ENCODE peak calls at places on chromosomes 16 and 17, in nine cellular contexts. H is posterior vena cava; U is activated CD4-positive, alpha-beta T cell treated with anti-CD3 and anti-CD28 coated beads for 24 hours; M is left kidney; D is IMR-90; F is dorsolateral prefrontal cortex; R is adipocyte; L is GM10248; B is Calu3. T is an unnamed sample.
A peak's percentile ranks its signal among the peaks of the same experiment; 100 is the strongest.

GRCh38 chr17:11144358-11145233 is 96.4 kb upstream of the SHISA6 start:
- DNase-seq in B (peak; percentile 7), H (no peak), R (peak; percentile 21), F (peak; percentile 39), U (no peak), D (no peak), M (peak; percentile 78), L (no peak), T (no peak)

GRCh38 chr16:85648070-85648714 is 35.1 kb downstream of the GSE1 start:
- DNase-seq in M (no peak), D (no peak), H (no peak), U (no peak), R (no peak), F (no peak), B (no peak), L (no peak), T (no peak)

GRCh38 chr16:21994856-21995465 is 6.0 kb downstream of the PDZD9 start:
- DNase-seq in D (no peak), H (no peak), L (no peak), U (no peak), F (no peak), B (no peak), R (no peak), M (no peak), T (no peak)

GRCh38 chr16:85029413-85029794 is 1.8 kb downstream of the KIAA0513 start:
- DNase-seq in F (peak; percentile 47), U (peak; percentile 34), L (peak; percentile 73), H (peak; percentile 48), B (no peak), M (peak; percentile 64), D (peak; percentile 65), R (peak; percentile 69), T (no peak)

GRCh38 chr17:43573579-43574321 is 27.6 kb upstream of the ETV4 start:
- DNase-seq in B (no peak), D (no peak), U (no peak), M (peak; percentile 56), L (no peak), F (no peak), R (no peak), H (no peak), T (no peak)

GRCh38 chr16:80741716-80742115 is 62.7 kb downstream of the CDYL2 start:
- DNase-seq in F (no peak), B (no peak), R (peak; percentile 8), D (no peak), H (no peak), M (no peak), U (no peak), L (no peak), T (no peak)

GRCh38 chr17:9389116-9389515 is 186.5 kb downstream of the STX8 start:
- DNase-seq in M (peak; percentile 49), B (peak; percentile 50), F (no peak), H (no peak), D (peak; percentile 97), U (no peak), L (peak; percentile 69), R (peak; percentile 96), T (no peak)

GRCh38 chr17:78429618-78429995 is 51.2 kb downstream of the PGS1 start:
- DNase-seq in L (no peak), H (no peak), R (no peak), F (no peak), B (no peak), U (no peak), D (no peak), M (no peak), T (no peak)

GRCh38 chr17:5676012-5676411 is 91.7 kb upstream of the NLRP1 start:
- DNase-seq in H (no peak), U (no peak), B (no peak), R (peak; percentile 3), L (no peak), M (peak; percentile 92), D (no peak), F (no peak), T (no peak)

GRCh38 chr17:45145035-45145389 is 3.3 kb upstream of the HEXIM1 start:
- DNase-seq in D (no peak), U (no peak), R (no peak), M (no peak), L (no peak), B (no peak), H (no peak), F (no peak), T (no peak)

GRCh38 chr17:7592422-7593021 is 2.6 kb upstream of the SOX15 start:
- DNase-seq in F (no peak), U (no peak), R (no peak), H (peak; percentile 58), M (no peak), B (no peak), L (no peak), D (no peak), T (no peak)

GRCh38 chr17:63701477-63702222 is 1.7 kb upstream of the LIMD2 start:
- DNase-seq in H (no peak), M (no peak), F (peak; percentile 60), L (peak; percentile 74), U (peak; percentile 64), D (no peak), R (no peak), B (no peak), T (peak; percentile 90)

GRCh38 chr16:58651965-58652348 is 22.3 kb upstream of the CNOT1 start:
- DNase-seq in R (peak; percentile 42), H (no peak), U (no peak), D (peak; percentile 79), M (no peak), B (no peak), F (no peak), L (no peak), T (no peak)

GRCh38 chr16:82655315-82655714 is 28.5 kb downstream of the CDH13 start:
- DNase-seq in M (peak; percentile 51), R (peak; percentile 60), U (peak; percentile 39), B (no peak), F (no peak), L (no peak), H (no peak), D (peak; percentile 94), T (peak; percentile 64)

GRCh38 chr17:2190014-2190413 is 113.6 kb downstream of the SMG6 start:
- DNase-seq in L (no peak), F (no peak), M (no peak), D (no peak), R (no peak), B (no peak), U (no peak), H (no peak), T (no peak)